ENCODE peak calls at places on chromosomes 6 and 20, in five cellular contexts. D is ascending aorta, R is uterus, K is pancreas, V is cardiac muscle cell. N is an unnamed sample.

GRCh38 chr6:134117409-134117808 is 65.0 kb upstream of the SLC2A12 start:
- DNase-seq in D (no peak), R (no peak), K (no peak), V (peak), N (no peak)

GRCh38 chr6:68040312-68040778 is 594.7 kb upstream of the ADGRB3 start:
- DNase-seq in D (no peak), R (no peak), K (no peak), V (peak), N (no peak)

GRCh38 chr20:40488401-40488800 is 200.6 kb downstream of the MAFB start:
- DNase-seq in D (no peak), R (no peak), K (no peak), V (no peak), N (no peak)

GRCh38 chr20:62839261-62839660 is 22.4 kb downstream of the TCFL5 start:
- DNase-seq in D (no peak), R (no peak), K (no peak), V (no peak), N (no peak)

GRCh38 chr6:84791233-84791632 is 26.8 kb upstream of the TBX18 start:
- DNase-seq in D (no peak), R (no peak), K (no peak), V (peak), N (no peak)

GRCh38 chr6:132333639-132334516 is 67.4 kb downstream of the MOXD1 start:
- DNase-seq in D (no peak), R (no peak), K (peak), V (peak), N (no peak)

GRCh38 chr6:89204096-89204495 is 13.1 kb downstream of the GABRR1 start:
- DNase-seq in D (no peak), R (no peak), K (no peak), V (no peak), N (no peak)

GRCh38 chr6:20168668-20169633 is 43.3 kb downstream of the MBOAT1 start:
- DNase-seq in D (peak), R (peak), K (no peak), V (peak), N (no peak)

GRCh38 chr20:9068896-9069663 is at the start of gene PLCB4:
- DNase-seq in D (peak), R (peak), K (peak), V (peak), N (no peak)

GRCh38 chr6:20197251-20197650 is 15.0 kb downstream of the MBOAT1 start:
- DNase-seq in D (no peak), R (no peak), K (no peak), V (no peak), N (no peak)

GRCh38 chr6:45965007-45965406 is 50.7 kb downstream of the CLIC5 start:
- DNase-seq in D (no peak), R (no peak), K (no peak), V (peak), N (no peak)

GRCh38 chr6:21828689-21829088 is 235.1 kb downstream of the SOX4 start:
- DNase-seq in D (no peak), R (no peak), K (no peak), V (no peak), N (no peak)

GRCh38 chr20:51354769-51355319 is 187.7 kb downstream of the NFATC2 start:
- DNase-seq in D (no peak), R (no peak), K (no peak), V (no peak), N (no peak)

GRCh38 chr6:116945809-116946208 is 68.8 kb downstream of the RFX6 start:
- DNase-seq in D (no peak), R (no peak), K (no peak), V (no peak), N (no peak)

GRCh38 chr6:143741480-143741879 is 63.7 kb downstream of the PHACTR2 start:
- DNase-seq in D (no peak), R (no peak), K (no peak), V (no peak), N (no peak)

GRCh38 chr6:11772109-11772830 is 6.3 kb downstream of the ADTRP start:
- DNase-seq in D (no peak), R (peak), K (no peak), V (peak), N (no peak)

GRCh38 chr6:20400476-20401402 is 940 bp upstream of the E2F3 start:
- DNase-seq in D (peak), R (peak), K (peak), V (peak), N (peak)

GRCh38 chr6:84263557-84263956 is 36.1 kb upstream of the CEP162 start:
- DNase-seq in D (no peak), R (no peak), K (no peak), V (no peak), N (no peak)

GRCh38 chr6:107668826-107669474 is 155.2 kb downstream of the SCML4 start:
- DNase-seq in D (no peak), R (no peak), K (no peak), V (no peak), N (no peak)

GRCh38 chr20:62832951-62833391 is 16.1 kb downstream of the COL9A3 start:
- DNase-seq in D (no peak), R (no peak), K (no peak), V (no peak), N (no peak)

GRCh38 chr6:89590133-89590532 is 48.4 kb downstream of the LYRM2 start:
- DNase-seq in D (no peak), R (no peak), K (no peak), V (no peak), N (no peak)

GRCh38 chr20:1122388-1123315 is 4.2 kb downstream of the PSMF1 start:
- DNase-seq in D (no peak), R (no peak), K (peak), V (peak), N (no peak)

GRCh38 chr20:32382102-32382950 is 24.2 kb downstream of the ASXL1 start:
- DNase-seq in D (no peak), R (no peak), K (no peak), V (no peak), N (no peak)

GRCh38 chr6:156398371-156398770 is 378.8 kb upstream of the ARID1B start:
- DNase-seq in D (no peak), R (no peak), K (no peak), V (no peak), N (no peak)
- H3K27ac ChIP-seq in D (no peak), R (no peak), K (no peak), V (no peak), N (peak)

GRCh38 chr6:137701942-137702341 is 165.1 kb upstream of the TNFAIP3 start:
- DNase-seq in D (no peak), R (no peak), K (no peak), V (no peak), N (no peak)
- H3K27ac ChIP-seq in D (no peak), R (no peak), K (no peak), V (no peak), N (no peak)

DNA sequence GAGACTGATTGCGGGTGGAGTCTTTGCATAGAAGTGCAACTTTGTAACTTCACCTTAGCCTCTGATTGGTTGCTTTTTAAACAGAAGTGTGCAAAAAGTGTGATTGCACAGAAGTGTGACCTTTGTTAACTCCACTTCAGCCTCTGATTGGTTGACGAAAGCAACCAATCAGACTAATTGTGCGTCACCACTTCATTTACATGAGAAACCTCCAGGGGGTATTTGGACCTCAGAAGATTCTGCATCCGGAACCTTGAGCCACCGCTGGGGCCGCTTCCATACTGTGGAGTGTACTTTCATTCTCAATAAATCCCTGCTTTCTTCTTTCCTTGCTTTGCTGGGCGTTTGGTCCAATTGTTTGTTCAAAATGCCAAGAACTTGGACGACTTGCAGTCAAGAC is 1.6 kb upstream of the HECA start:
- DNase-seq in D (no peak), R (no peak), K (no peak), V (no peak), N (no peak)
- H3K27ac ChIP-seq in D (peak), R (peak), K (peak), V (no peak), N (peak)

DNA sequence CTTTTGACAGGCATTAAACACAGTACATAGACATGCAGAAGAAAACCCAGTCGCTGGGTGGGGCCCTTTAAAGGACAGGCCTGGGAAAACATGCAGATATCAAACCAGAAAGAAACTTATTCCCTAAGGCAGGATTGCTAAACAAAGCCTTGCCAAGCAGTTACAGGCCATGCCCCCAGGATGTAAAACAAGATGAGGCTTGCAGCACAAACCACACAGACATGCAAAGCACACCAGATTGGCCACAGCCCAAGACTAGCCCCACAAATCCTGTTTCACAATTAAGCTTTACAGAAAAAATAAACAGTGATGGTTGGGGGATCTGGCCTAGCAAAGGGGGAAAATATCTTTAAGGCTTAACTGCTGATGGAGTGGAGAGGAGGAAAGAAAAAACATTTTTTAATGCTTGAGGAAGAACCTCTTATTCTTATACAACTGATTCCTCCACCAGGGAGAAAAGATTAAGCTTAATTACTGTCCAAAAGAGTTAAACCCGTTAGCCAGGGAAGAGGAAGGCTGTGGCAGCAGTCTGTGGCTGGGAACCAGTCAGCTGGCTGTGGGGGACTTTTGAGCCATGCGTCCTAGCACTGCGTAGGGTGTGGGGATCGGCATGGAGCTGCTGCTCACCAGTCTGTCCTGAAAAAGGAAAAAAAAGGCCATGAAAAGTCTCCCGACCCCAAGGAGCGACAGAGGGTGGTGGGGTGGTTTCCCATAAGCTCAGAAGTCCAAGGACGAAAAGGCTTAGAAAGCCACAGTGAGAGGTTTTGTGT is 28.4 kb downstream of the COL19A1 start:
- DNase-seq in D (no peak), R (no peak), K (no peak), V (peak), N (no peak)
- H3K27ac ChIP-seq in D (no peak), R (no peak), K (no peak), V (no peak), N (no peak)

DNA sequence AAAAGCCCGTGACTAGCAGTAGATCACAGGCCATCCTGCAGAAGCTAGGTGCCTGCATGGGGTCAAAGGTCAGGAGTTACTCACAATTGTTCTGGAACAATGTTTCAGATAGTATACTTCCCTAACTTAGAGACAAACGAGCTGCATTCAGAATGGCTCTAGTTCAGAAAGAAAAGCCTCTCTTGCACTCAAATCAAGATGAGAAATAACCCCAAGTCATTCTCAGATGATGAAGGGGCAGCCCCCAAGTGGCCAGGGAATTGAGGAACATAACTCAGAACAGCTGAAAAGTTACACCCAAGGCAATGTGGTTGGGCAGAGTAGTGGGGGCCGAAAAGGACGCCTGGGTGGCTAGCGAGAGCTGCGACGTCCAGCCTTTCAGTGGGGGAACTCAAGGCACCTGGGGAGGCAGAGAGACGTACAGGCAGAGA is 27.8 kb downstream of the FYN start:
- DNase-seq in D (no peak), R (no peak), K (no peak), V (no peak), N (no peak)
- H3K27ac ChIP-seq in D (no peak), R (no peak), K (no peak), V (peak), N (peak)

GRCh38 chr6:17212541-17213371 is 68.4 kb upstream of the RBM24 start:
- DNase-seq in D (peak), R (peak), K (no peak), V (no peak), N (no peak)
- H3K27ac ChIP-seq in D (peak), R (no peak), K (no peak), V (peak), N (no peak)

DNA sequence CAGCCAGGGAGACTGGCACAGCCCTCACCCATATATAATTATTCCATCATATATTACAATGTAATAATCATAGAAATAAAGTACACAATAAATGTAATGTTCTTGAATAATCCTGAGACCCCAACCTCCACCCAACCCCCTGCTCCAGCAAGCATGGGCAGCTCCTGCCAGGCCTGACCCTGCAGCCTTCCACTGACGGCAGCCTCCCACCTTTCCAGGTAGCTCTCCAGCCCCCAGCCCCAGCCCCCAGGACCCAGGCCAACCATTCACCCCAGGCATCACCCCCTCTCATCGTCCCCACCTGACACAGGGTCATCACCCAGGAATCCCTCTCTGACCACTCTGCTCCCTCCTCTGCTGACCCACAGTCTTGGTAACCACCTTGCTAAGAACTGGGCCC is 14.6 kb downstream of the TFEB start:
- DNase-seq in D (no peak), R (no peak), K (no peak), V (no peak), N (no peak)
- H3K27ac ChIP-seq in D (no peak), R (no peak), K (no peak), V (no peak), N (no peak)

DNA sequence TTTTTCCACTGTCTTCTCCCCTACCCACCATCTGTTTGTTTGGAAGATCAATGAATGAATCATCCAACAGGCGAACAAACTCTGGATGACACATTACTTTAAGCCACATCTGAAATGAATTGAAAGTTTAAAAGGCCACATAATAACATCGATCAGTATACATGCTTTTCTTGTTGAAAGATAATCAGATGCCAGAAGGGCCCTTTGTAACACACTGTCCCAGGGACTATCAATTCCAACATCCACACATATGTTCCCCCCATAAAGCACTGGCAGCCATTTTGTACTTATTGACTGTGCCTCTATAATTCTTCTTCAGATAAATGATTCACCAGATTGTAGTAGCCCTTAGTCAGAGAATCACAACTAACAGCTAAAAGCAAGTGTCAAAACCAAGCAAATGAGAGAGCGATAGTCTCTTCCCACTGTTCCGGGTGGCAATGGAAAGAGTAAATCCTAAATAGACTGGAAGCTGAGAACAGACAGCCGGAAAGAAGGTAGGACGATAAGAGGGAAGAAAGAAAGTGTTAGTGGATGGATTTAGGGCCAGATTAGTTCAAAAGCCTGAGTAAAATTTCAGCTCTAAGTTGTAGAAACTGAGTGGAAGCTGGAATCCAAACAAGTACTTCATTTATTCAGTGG is 184.9 kb upstream of the TENT5A start:
- DNase-seq in D (no peak), R (no peak), K (no peak), V (no peak), N (no peak)
- H3K27ac ChIP-seq in D (no peak), R (peak), K (peak), V (no peak), N (no peak)

GRCh38 chr6:169851641-169852503 is 100.5 kb downstream of the ERMARD start:
- DNase-seq in D (no peak), R (peak), K (no peak), V (peak), N (no peak)
- H3K27ac ChIP-seq in D (no peak), R (peak), K (no peak), V (no peak), N (no peak)